ENCODE peak calls at places on chromosomes 7 and 10, in nine cellular contexts. One of them, this sample, is unnamed.

GRCh38 chr7:141265668-141266067 is 191.8 kb downstream of the TMEM178B start:
- DNase-seq in CD8-positive, alpha-beta T cell: no peak
- DNase-seq in effector memory CD4-positive, alpha-beta T cell: no peak
- DNase-seq in NCI-H446 treated with DMSO at 0.1 percent for 48 hours: no peak
- DNase-seq in activated CD4-positive, alpha-beta T cell treated with anti-CD3 and anti-CD28 coated beads, Interleukin-2, amount 50 U/mL, for 4 hours: no peak
- DNase-seq in H9: no peak
- DNase-seq in EL: no peak
- DNase-seq in NCI-H748 treated with DMSO at 0.1 percent for 48 hours: no peak
- DNase-seq in stimulated activated naive CD4-positive, alpha-beta T cell: no peak
- DNase-seq in this sample: no peak

GRCh38 chr7:151505433-151505832 is 14.3 kb downstream of the RHEB start:
- DNase-seq in CD8-positive, alpha-beta T cell: no peak
- DNase-seq in effector memory CD4-positive, alpha-beta T cell: no peak
- DNase-seq in NCI-H446 treated with DMSO at 0.1 percent for 48 hours: no peak
- DNase-seq in activated CD4-positive, alpha-beta T cell treated with anti-CD3 and anti-CD28 coated beads, Interleukin-2, amount 50 U/mL, for 4 hours: no peak
- DNase-seq in H9: no peak
- DNase-seq in EL: no peak
- DNase-seq in NCI-H748 treated with DMSO at 0.1 percent for 48 hours: no peak
- DNase-seq in stimulated activated naive CD4-positive, alpha-beta T cell: no peak
- DNase-seq in this sample: no peak

GRCh38 chr7:4613855-4614548 is 68.1 kb upstream of the FOXK1 start:
- DNase-seq in CD8-positive, alpha-beta T cell: no peak
- DNase-seq in effector memory CD4-positive, alpha-beta T cell: no peak
- DNase-seq in NCI-H446 treated with DMSO at 0.1 percent for 48 hours: no peak
- DNase-seq in activated CD4-positive, alpha-beta T cell treated with anti-CD3 and anti-CD28 coated beads, Interleukin-2, amount 50 U/mL, for 4 hours: no peak
- DNase-seq in H9: no peak
- DNase-seq in EL: peak; percentile 31
- DNase-seq in NCI-H748 treated with DMSO at 0.1 percent for 48 hours: no peak
- DNase-seq in stimulated activated naive CD4-positive, alpha-beta T cell: no peak
- DNase-seq in this sample: no peak

GRCh38 chr10:29598861-29599311 is 35.9 kb downstream of the SVIL start:
- DNase-seq in CD8-positive, alpha-beta T cell: no peak
- DNase-seq in effector memory CD4-positive, alpha-beta T cell: no peak
- DNase-seq in NCI-H446 treated with DMSO at 0.1 percent for 48 hours: no peak
- DNase-seq in activated CD4-positive, alpha-beta T cell treated with anti-CD3 and anti-CD28 coated beads, Interleukin-2, amount 50 U/mL, for 4 hours: no peak
- DNase-seq in H9: no peak
- DNase-seq in EL: no peak
- DNase-seq in NCI-H748 treated with DMSO at 0.1 percent for 48 hours: no peak
- DNase-seq in stimulated activated naive CD4-positive, alpha-beta T cell: no peak
- DNase-seq in this sample: no peak

GRCh38 chr7:146791344-146792300 is 675.0 kb downstream of the CNTNAP2 start:
- DNase-seq in CD8-positive, alpha-beta T cell: no peak
- DNase-seq in effector memory CD4-positive, alpha-beta T cell: no peak
- DNase-seq in NCI-H446 treated with DMSO at 0.1 percent for 48 hours: no peak
- DNase-seq in activated CD4-positive, alpha-beta T cell treated with anti-CD3 and anti-CD28 coated beads, Interleukin-2, amount 50 U/mL, for 4 hours: no peak
- DNase-seq in H9: no peak
- DNase-seq in EL: no peak
- DNase-seq in NCI-H748 treated with DMSO at 0.1 percent for 48 hours: no peak
- DNase-seq in stimulated activated naive CD4-positive, alpha-beta T cell: no peak
- DNase-seq in this sample: no peak

GRCh38 chr7:14457567-14458453 is 444.7 kb downstream of the DGKB start:
- DNase-seq in CD8-positive, alpha-beta T cell: no peak
- DNase-seq in effector memory CD4-positive, alpha-beta T cell: no peak
- DNase-seq in NCI-H446 treated with DMSO at 0.1 percent for 48 hours: peak; percentile 73
- DNase-seq in activated CD4-positive, alpha-beta T cell treated with anti-CD3 and anti-CD28 coated beads, Interleukin-2, amount 50 U/mL, for 4 hours: no peak
- DNase-seq in H9: peak; percentile 55
- DNase-seq in EL: peak; percentile 57
- DNase-seq in NCI-H748 treated with DMSO at 0.1 percent for 48 hours: peak; percentile 85
- DNase-seq in stimulated activated naive CD4-positive, alpha-beta T cell: peak; percentile 13
- DNase-seq in this sample: peak; percentile 73

GRCh38 chr7:24574365-24574764 is 1.1 kb downstream of the PALS2 start:
- DNase-seq in CD8-positive, alpha-beta T cell: no peak
- DNase-seq in effector memory CD4-positive, alpha-beta T cell: no peak
- DNase-seq in NCI-H446 treated with DMSO at 0.1 percent for 48 hours: no peak
- DNase-seq in activated CD4-positive, alpha-beta T cell treated with anti-CD3 and anti-CD28 coated beads, Interleukin-2, amount 50 U/mL, for 4 hours: no peak
- DNase-seq in H9: no peak
- DNase-seq in EL: peak; percentile 29
- DNase-seq in NCI-H748 treated with DMSO at 0.1 percent for 48 hours: no peak
- DNase-seq in stimulated activated naive CD4-positive, alpha-beta T cell: no peak
- DNase-seq in this sample: no peak

GRCh38 chr10:788796-789748 is 99.6 kb upstream of the DIP2C start:
- DNase-seq in CD8-positive, alpha-beta T cell: peak; percentile 47
- DNase-seq in effector memory CD4-positive, alpha-beta T cell: no peak
- DNase-seq in NCI-H446 treated with DMSO at 0.1 percent for 48 hours: no peak
- DNase-seq in activated CD4-positive, alpha-beta T cell treated with anti-CD3 and anti-CD28 coated beads, Interleukin-2, amount 50 U/mL, for 4 hours: no peak
- DNase-seq in H9: peak; percentile 90
- DNase-seq in EL: peak; percentile 65
- DNase-seq in NCI-H748 treated with DMSO at 0.1 percent for 48 hours: peak; percentile 31
- DNase-seq in stimulated activated naive CD4-positive, alpha-beta T cell: no peak
- DNase-seq in this sample: no peak

GRCh38 chr10:13450078-13450477 is 78.7 kb downstream of the BEND7 start:
- DNase-seq in CD8-positive, alpha-beta T cell: no peak
- DNase-seq in effector memory CD4-positive, alpha-beta T cell: no peak
- DNase-seq in NCI-H446 treated with DMSO at 0.1 percent for 48 hours: no peak
- DNase-seq in activated CD4-positive, alpha-beta T cell treated with anti-CD3 and anti-CD28 coated beads, Interleukin-2, amount 50 U/mL, for 4 hours: no peak
- DNase-seq in H9: no peak
- DNase-seq in EL: peak; percentile 49
- DNase-seq in NCI-H748 treated with DMSO at 0.1 percent for 48 hours: no peak
- DNase-seq in stimulated activated naive CD4-positive, alpha-beta T cell: no peak
- DNase-seq in this sample: no peak

GRCh38 chr10:89419548-89419947 is 5.2 kb downstream of the IFIT5 start:
- DNase-seq in CD8-positive, alpha-beta T cell: no peak
- DNase-seq in effector memory CD4-positive, alpha-beta T cell: no peak
- DNase-seq in NCI-H446 treated with DMSO at 0.1 percent for 48 hours: no peak
- DNase-seq in activated CD4-positive, alpha-beta T cell treated with anti-CD3 and anti-CD28 coated beads, Interleukin-2, amount 50 U/mL, for 4 hours: no peak
- DNase-seq in H9: no peak
- DNase-seq in EL: no peak
- DNase-seq in NCI-H748 treated with DMSO at 0.1 percent for 48 hours: no peak
- DNase-seq in stimulated activated naive CD4-positive, alpha-beta T cell: no peak
- DNase-seq in this sample: no peak

GRCh38 chr10:116056445-116057293 is 216.3 kb downstream of the GFRA1 start:
- DNase-seq in CD8-positive, alpha-beta T cell: no peak
- DNase-seq in effector memory CD4-positive, alpha-beta T cell: no peak
- DNase-seq in NCI-H446 treated with DMSO at 0.1 percent for 48 hours: no peak
- DNase-seq in activated CD4-positive, alpha-beta T cell treated with anti-CD3 and anti-CD28 coated beads, Interleukin-2, amount 50 U/mL, for 4 hours: no peak
- DNase-seq in H9: no peak
- DNase-seq in EL: no peak
- DNase-seq in NCI-H748 treated with DMSO at 0.1 percent for 48 hours: no peak
- DNase-seq in stimulated activated naive CD4-positive, alpha-beta T cell: no peak
- DNase-seq in this sample: no peak

GRCh38 chr7:150449206-150449956 is 1.0 kb upstream of the GIMAP8 start:
- DNase-seq in CD8-positive, alpha-beta T cell: peak; percentile 62
- DNase-seq in effector memory CD4-positive, alpha-beta T cell: no peak
- DNase-seq in NCI-H446 treated with DMSO at 0.1 percent for 48 hours: no peak
- DNase-seq in activated CD4-positive, alpha-beta T cell treated with anti-CD3 and anti-CD28 coated beads, Interleukin-2, amount 50 U/mL, for 4 hours: no peak
- DNase-seq in H9: no peak
- DNase-seq in EL: no peak
- DNase-seq in NCI-H748 treated with DMSO at 0.1 percent for 48 hours: no peak
- DNase-seq in stimulated activated naive CD4-positive, alpha-beta T cell: no peak
- DNase-seq in this sample: no peak

GRCh38 chr7:84674236-84674913 is 479.8 kb upstream of the SEMA3A start:
- DNase-seq in CD8-positive, alpha-beta T cell: no peak
- DNase-seq in effector memory CD4-positive, alpha-beta T cell: no peak
- DNase-seq in NCI-H446 treated with DMSO at 0.1 percent for 48 hours: no peak
- DNase-seq in activated CD4-positive, alpha-beta T cell treated with anti-CD3 and anti-CD28 coated beads, Interleukin-2, amount 50 U/mL, for 4 hours: no peak
- DNase-seq in H9: no peak
- DNase-seq in EL: peak; percentile 22
- DNase-seq in NCI-H748 treated with DMSO at 0.1 percent for 48 hours: peak; percentile 26
- DNase-seq in stimulated activated naive CD4-positive, alpha-beta T cell: no peak
- DNase-seq in this sample: no peak

GRCh38 chr7:97004931-97005763 is at the start of gene DLX6:
- DNase-seq in CD8-positive, alpha-beta T cell: no peak
- DNase-seq in effector memory CD4-positive, alpha-beta T cell: no peak
- DNase-seq in NCI-H446 treated with DMSO at 0.1 percent for 48 hours: peak; percentile 81
- DNase-seq in activated CD4-positive, alpha-beta T cell treated with anti-CD3 and anti-CD28 coated beads, Interleukin-2, amount 50 U/mL, for 4 hours: no peak
- DNase-seq in H9: peak; percentile 95
- DNase-seq in EL: peak; percentile 20
- DNase-seq in NCI-H748 treated with DMSO at 0.1 percent for 48 hours: no peak
- DNase-seq in stimulated activated naive CD4-positive, alpha-beta T cell: no peak
- DNase-seq in this sample: peak; percentile 63

GRCh38 chr10:1050555-1050954 is 1.6 kb upstream of the IDI1 start:
- DNase-seq in CD8-positive, alpha-beta T cell: no peak
- DNase-seq in effector memory CD4-positive, alpha-beta T cell: peak; percentile 39
- DNase-seq in NCI-H446 treated with DMSO at 0.1 percent for 48 hours: no peak
- DNase-seq in activated CD4-positive, alpha-beta T cell treated with anti-CD3 and anti-CD28 coated beads, Interleukin-2, amount 50 U/mL, for 4 hours: no peak
- DNase-seq in H9: peak; percentile 62
- DNase-seq in EL: no peak
- DNase-seq in NCI-H748 treated with DMSO at 0.1 percent for 48 hours: no peak
- DNase-seq in stimulated activated naive CD4-positive, alpha-beta T cell: peak; percentile 50
- DNase-seq in this sample: no peak

GRCh38 chr7:103547451-103548284 is 101.7 kb upstream of the SLC26A5 start:
- DNase-seq in CD8-positive, alpha-beta T cell: no peak
- DNase-seq in effector memory CD4-positive, alpha-beta T cell: no peak
- DNase-seq in NCI-H446 treated with DMSO at 0.1 percent for 48 hours: no peak
- DNase-seq in activated CD4-positive, alpha-beta T cell treated with anti-CD3 and anti-CD28 coated beads, Interleukin-2, amount 50 U/mL, for 4 hours: no peak
- DNase-seq in H9: no peak
- DNase-seq in EL: no peak
- DNase-seq in NCI-H748 treated with DMSO at 0.1 percent for 48 hours: no peak
- DNase-seq in stimulated activated naive CD4-positive, alpha-beta T cell: no peak
- DNase-seq in this sample: no peak

GRCh38 chr7:77745746-77746145 is 49.5 kb downstream of the RSBN1L start:
- DNase-seq in CD8-positive, alpha-beta T cell: no peak
- DNase-seq in effector memory CD4-positive, alpha-beta T cell: no peak
- DNase-seq in NCI-H446 treated with DMSO at 0.1 percent for 48 hours: no peak
- DNase-seq in activated CD4-positive, alpha-beta T cell treated with anti-CD3 and anti-CD28 coated beads, Interleukin-2, amount 50 U/mL, for 4 hours: no peak
- DNase-seq in H9: no peak
- DNase-seq in EL: no peak
- DNase-seq in NCI-H748 treated with DMSO at 0.1 percent for 48 hours: no peak
- DNase-seq in stimulated activated naive CD4-positive, alpha-beta T cell: no peak
- DNase-seq in this sample: no peak

GRCh38 chr10:67884842-67885680 is 605 bp downstream of the SIRT1 start:
- DNase-seq in CD8-positive, alpha-beta T cell: peak; percentile 86
- DNase-seq in effector memory CD4-positive, alpha-beta T cell: peak; percentile 73
- DNase-seq in NCI-H446 treated with DMSO at 0.1 percent for 48 hours: peak; percentile 29
- DNase-seq in activated CD4-positive, alpha-beta T cell treated with anti-CD3 and anti-CD28 coated beads, Interleukin-2, amount 50 U/mL, for 4 hours: peak; percentile 60
- DNase-seq in H9: peak; percentile 75
- DNase-seq in EL: peak; percentile 83
- DNase-seq in NCI-H748 treated with DMSO at 0.1 percent for 48 hours: peak; percentile 63
- DNase-seq in stimulated activated naive CD4-positive, alpha-beta T cell: peak; percentile 80
- DNase-seq in this sample: peak; percentile 78

GRCh38 chr7:128728608-128729007 is 10.6 kb upstream of the CALU start:
- DNase-seq in CD8-positive, alpha-beta T cell: no peak
- DNase-seq in effector memory CD4-positive, alpha-beta T cell: no peak
- DNase-seq in NCI-H446 treated with DMSO at 0.1 percent for 48 hours: no peak
- DNase-seq in activated CD4-positive, alpha-beta T cell treated with anti-CD3 and anti-CD28 coated beads, Interleukin-2, amount 50 U/mL, for 4 hours: no peak
- DNase-seq in H9: no peak
- DNase-seq in EL: peak; percentile 74
- DNase-seq in NCI-H748 treated with DMSO at 0.1 percent for 48 hours: no peak
- DNase-seq in stimulated activated naive CD4-positive, alpha-beta T cell: no peak
- DNase-seq in this sample: no peak

GRCh38 chr7:158377800-158378623 is 209.6 kb downstream of the PTPRN2 start:
- DNase-seq in CD8-positive, alpha-beta T cell: no peak
- DNase-seq in effector memory CD4-positive, alpha-beta T cell: no peak
- DNase-seq in NCI-H446 treated with DMSO at 0.1 percent for 48 hours: no peak
- DNase-seq in activated CD4-positive, alpha-beta T cell treated with anti-CD3 and anti-CD28 coated beads, Interleukin-2, amount 50 U/mL, for 4 hours: no peak
- DNase-seq in H9: no peak
- DNase-seq in EL: no peak
- DNase-seq in NCI-H748 treated with DMSO at 0.1 percent for 48 hours: no peak
- DNase-seq in stimulated activated naive CD4-positive, alpha-beta T cell: no peak
- DNase-seq in this sample: peak; percentile 33

This sample was measured in NCI-H510A treated with DMSO at 0.1 percent for 48 hours.